ENCODE peak calls at places on chromosomes 12 and 14, in six cellular contexts. One of them, this sample, is unnamed.

GRCh38 chr12:46661161-46661845 is 164.5 kb downstream of the SLC38A4 start:
- DNase-seq in OCI-LY7: peak; percentile 39
- DNase-seq in heart left ventricle: no peak
- DNase-seq in colonic mucosa: peak; percentile 33
- DNase-seq in cardiac fibroblast: peak; percentile 95
- DNase-seq in astrocyte of the spinal cord: peak; percentile 92
- DNase-seq in this sample: peak; percentile 96

GRCh38 chr12:74227846-74228545 is 309.6 kb upstream of the ATXN7L3B start:
- DNase-seq in OCI-LY7: no peak
- DNase-seq in heart left ventricle: no peak
- DNase-seq in colonic mucosa: no peak
- DNase-seq in cardiac fibroblast: no peak
- DNase-seq in astrocyte of the spinal cord: no peak
- DNase-seq in this sample: no peak

GRCh38 chr14:103688906-103689902 is 26.0 kb downstream of the XRCC3 start:
- DNase-seq in OCI-LY7: peak; percentile 75
- DNase-seq in heart left ventricle: peak; percentile 60
- DNase-seq in colonic mucosa: no peak
- DNase-seq in cardiac fibroblast: peak; percentile 78
- DNase-seq in astrocyte of the spinal cord: peak; percentile 58
- DNase-seq in this sample: peak; percentile 39

GRCh38 chr14:48398675-48399282 is 723.4 kb upstream of the MDGA2 start:
- DNase-seq in OCI-LY7: peak; percentile 58
- DNase-seq in heart left ventricle: no peak
- DNase-seq in colonic mucosa: no peak
- DNase-seq in cardiac fibroblast: peak; percentile 44
- DNase-seq in astrocyte of the spinal cord: peak; percentile 36
- DNase-seq in this sample: peak; percentile 46

GRCh38 chr14:94153750-94154350 is 20.3 kb upstream of the PPP4R4 start:
- DNase-seq in OCI-LY7: no peak
- DNase-seq in heart left ventricle: no peak
- DNase-seq in colonic mucosa: no peak
- DNase-seq in cardiac fibroblast: no peak
- DNase-seq in astrocyte of the spinal cord: no peak
- DNase-seq in this sample: no peak

GRCh38 chr14:100864960-100865681 is 38.4 kb downstream of the RTL1 start:
- DNase-seq in OCI-LY7: no peak
- DNase-seq in heart left ventricle: peak; percentile 15
- DNase-seq in colonic mucosa: no peak
- DNase-seq in cardiac fibroblast: no peak
- DNase-seq in astrocyte of the spinal cord: no peak
- DNase-seq in this sample: no peak

GRCh38 chr12:65192963-65193516 is 23.7 kb downstream of the LEMD3 start:
- DNase-seq in OCI-LY7: no peak
- DNase-seq in heart left ventricle: no peak
- DNase-seq in colonic mucosa: no peak
- DNase-seq in cardiac fibroblast: no peak
- DNase-seq in astrocyte of the spinal cord: no peak
- DNase-seq in this sample: no peak

GRCh38 chr14:76986261-76986565 is 42.3 kb downstream of the IRF2BPL start:
- DNase-seq in OCI-LY7: no peak
- DNase-seq in heart left ventricle: no peak
- DNase-seq in colonic mucosa: no peak
- DNase-seq in cardiac fibroblast: no peak
- DNase-seq in astrocyte of the spinal cord: no peak
- DNase-seq in this sample: no peak

GRCh38 chr12:115835445-115835844 is 442.0 kb downstream of the MED13L start:
- DNase-seq in OCI-LY7: no peak
- DNase-seq in heart left ventricle: no peak
- DNase-seq in colonic mucosa: no peak
- DNase-seq in cardiac fibroblast: no peak
- DNase-seq in astrocyte of the spinal cord: no peak
- DNase-seq in this sample: no peak

GRCh38 chr14:80974338-80975078 is 19.1 kb downstream of the TSHR start:
- DNase-seq in OCI-LY7: no peak
- DNase-seq in heart left ventricle: no peak
- DNase-seq in colonic mucosa: no peak
- DNase-seq in cardiac fibroblast: peak; percentile 24
- DNase-seq in astrocyte of the spinal cord: peak; percentile 66
- DNase-seq in this sample: no peak

GRCh38 chr14:44170554-44170953 is 336.5 kb downstream of the FSCB start:
- DNase-seq in OCI-LY7: no peak
- DNase-seq in heart left ventricle: no peak
- DNase-seq in colonic mucosa: peak; percentile 28
- DNase-seq in cardiac fibroblast: no peak
- DNase-seq in astrocyte of the spinal cord: no peak
- DNase-seq in this sample: no peak

GRCh38 chr12:43914923-43915468 is 79.1 kb downstream of the TMEM117 start:
- DNase-seq in OCI-LY7: no peak
- DNase-seq in heart left ventricle: no peak
- DNase-seq in colonic mucosa: no peak
- DNase-seq in cardiac fibroblast: no peak
- DNase-seq in astrocyte of the spinal cord: no peak
- DNase-seq in this sample: peak; percentile 14

GRCh38 chr14:23105348-23105824 is 597 bp upstream of the CIROP start:
- DNase-seq in OCI-LY7: no peak
- DNase-seq in heart left ventricle: no peak
- DNase-seq in colonic mucosa: no peak
- DNase-seq in cardiac fibroblast: no peak
- DNase-seq in astrocyte of the spinal cord: no peak
- DNase-seq in this sample: no peak

GRCh38 chr12:84058136-84058535 is 854.5 kb downstream of the SLC6A15 start:
- DNase-seq in OCI-LY7: no peak
- DNase-seq in heart left ventricle: no peak
- DNase-seq in colonic mucosa: no peak
- DNase-seq in cardiac fibroblast: no peak
- DNase-seq in astrocyte of the spinal cord: no peak
- DNase-seq in this sample: no peak

DNA sequence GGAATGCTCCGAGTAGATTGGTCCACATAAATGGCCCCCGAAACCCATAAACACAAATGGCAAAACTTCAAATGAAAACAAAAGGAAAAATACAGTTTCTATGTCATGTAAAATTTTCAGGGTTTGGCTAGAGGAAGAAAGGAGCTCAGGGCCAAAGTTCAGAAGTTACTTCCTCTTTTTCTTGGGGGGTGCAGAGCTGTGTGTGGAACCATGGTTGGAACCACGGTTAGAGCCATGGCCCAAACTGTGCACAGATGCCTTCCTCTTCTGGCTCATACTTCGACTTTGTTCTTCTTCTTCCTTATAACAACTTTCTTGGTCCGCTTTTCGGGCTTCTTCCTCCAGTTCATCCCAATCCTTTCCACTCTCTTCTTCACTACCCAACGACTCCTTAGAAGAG is 51.7 kb downstream of the MGST1 start:
- DNase-seq in OCI-LY7: no peak
- DNase-seq in heart left ventricle: no peak
- DNase-seq in colonic mucosa: no peak
- DNase-seq in cardiac fibroblast: no peak
- DNase-seq in astrocyte of the spinal cord: no peak
- DNase-seq in this sample: no peak
- TF ChIP-seq CTCF in OCI-LY7: no peak
- TF ChIP-seq CTCF in heart left ventricle: no peak
- TF ChIP-seq CTCF in colonic mucosa: no peak
- TF ChIP-seq CTCF in cardiac fibroblast: no peak
- TF ChIP-seq CTCF in astrocyte of the spinal cord: no peak
- TF ChIP-seq CTCF in this sample: no peak

DNA sequence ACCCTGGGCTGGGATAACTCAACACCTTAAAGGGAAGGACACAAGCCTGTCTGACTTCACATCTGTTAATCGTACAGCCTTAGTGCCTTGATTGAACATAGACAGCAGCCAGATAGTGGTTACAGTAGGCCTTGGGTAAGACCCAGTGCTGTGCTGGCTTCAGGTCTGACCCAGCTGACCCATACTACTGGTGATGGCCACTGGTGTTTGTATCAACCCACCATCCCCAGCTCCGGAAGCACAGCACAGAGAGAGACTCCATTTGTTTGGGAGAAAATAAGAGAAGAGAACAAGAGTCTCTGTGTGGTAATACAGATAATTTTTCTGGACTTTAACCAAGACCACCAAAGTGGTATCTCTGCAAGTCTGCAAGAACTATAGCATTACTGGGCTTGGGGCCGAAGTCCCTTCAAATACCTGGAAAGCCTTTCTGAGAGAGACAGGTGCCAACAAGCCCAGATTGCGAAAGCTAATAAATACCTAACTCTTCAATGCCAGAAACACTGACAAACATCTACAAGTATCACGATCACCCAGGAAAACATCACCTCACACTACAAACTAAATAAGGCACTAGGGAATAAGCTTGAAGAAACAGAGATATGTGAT is 330.1 kb upstream of the GARIN2 start:
- DNase-seq in OCI-LY7: no peak
- DNase-seq in heart left ventricle: no peak
- DNase-seq in colonic mucosa: no peak
- DNase-seq in cardiac fibroblast: no peak
- DNase-seq in astrocyte of the spinal cord: no peak
- DNase-seq in this sample: no peak
- H3K4me3 ChIP-seq in OCI-LY7: no peak overlapping the region
- H3K4me3 ChIP-seq in heart left ventricle: no peak overlapping the region
- H3K4me3 ChIP-seq in colonic mucosa: no peak overlapping the region
- H3K4me3 ChIP-seq in cardiac fibroblast: no peak overlapping the region
- H3K4me3 ChIP-seq in astrocyte of the spinal cord: no peak overlapping the region
- H3K4me3 ChIP-seq in this sample: no peak overlapping the region

GRCh38 chr12:125683748-125684381 is 618.6 kb downstream of the AACS start:
- DNase-seq in OCI-LY7: peak; percentile 61
- DNase-seq in heart left ventricle: no peak
- DNase-seq in colonic mucosa: peak; percentile 23
- DNase-seq in cardiac fibroblast: no peak
- DNase-seq in astrocyte of the spinal cord: no peak
- DNase-seq in this sample: no peak
- TF ChIP-seq CTCF in OCI-LY7: peak; percentile 80
- TF ChIP-seq CTCF in heart left ventricle: no peak
- TF ChIP-seq CTCF in colonic mucosa: peak; percentile 29
- TF ChIP-seq CTCF in cardiac fibroblast: no peak
- TF ChIP-seq CTCF in astrocyte of the spinal cord: no peak
- TF ChIP-seq CTCF in this sample: no peak

GRCh38 chr12:7127916-7128626 is 618 bp downstream of the RBP5 start:
- DNase-seq in OCI-LY7: no peak
- DNase-seq in heart left ventricle: no peak
- DNase-seq in colonic mucosa: no peak
- DNase-seq in cardiac fibroblast: no peak
- DNase-seq in astrocyte of the spinal cord: no peak
- DNase-seq in this sample: no peak

GRCh38 chr12:7130537-7130790 is 293 bp downstream of the CLSTN3 start:
- DNase-seq in OCI-LY7: no peak
- DNase-seq in heart left ventricle: no peak
- DNase-seq in colonic mucosa: no peak
- DNase-seq in cardiac fibroblast: no peak
- DNase-seq in astrocyte of the spinal cord: no peak
- DNase-seq in this sample: no peak

GRCh38 chr12:7129647-7130536 is at the start of gene CLSTN3:
- DNase-seq in OCI-LY7: peak; percentile 88
- DNase-seq in heart left ventricle: peak; percentile 89
- DNase-seq in colonic mucosa: peak; percentile 79
- DNase-seq in cardiac fibroblast: peak; percentile 91
- DNase-seq in astrocyte of the spinal cord: peak; percentile 62
- DNase-seq in this sample: peak; percentile 76

GRCh38 chr12:7130791-7131501 is 775 bp downstream of the CLSTN3 start:
- DNase-seq in OCI-LY7: peak; percentile 46
- DNase-seq in heart left ventricle: peak; percentile 65
- DNase-seq in colonic mucosa: peak; percentile 63
- DNase-seq in cardiac fibroblast: peak; percentile 46
- DNase-seq in astrocyte of the spinal cord: peak; percentile 26
- DNase-seq in this sample: peak; percentile 44

DNA sequence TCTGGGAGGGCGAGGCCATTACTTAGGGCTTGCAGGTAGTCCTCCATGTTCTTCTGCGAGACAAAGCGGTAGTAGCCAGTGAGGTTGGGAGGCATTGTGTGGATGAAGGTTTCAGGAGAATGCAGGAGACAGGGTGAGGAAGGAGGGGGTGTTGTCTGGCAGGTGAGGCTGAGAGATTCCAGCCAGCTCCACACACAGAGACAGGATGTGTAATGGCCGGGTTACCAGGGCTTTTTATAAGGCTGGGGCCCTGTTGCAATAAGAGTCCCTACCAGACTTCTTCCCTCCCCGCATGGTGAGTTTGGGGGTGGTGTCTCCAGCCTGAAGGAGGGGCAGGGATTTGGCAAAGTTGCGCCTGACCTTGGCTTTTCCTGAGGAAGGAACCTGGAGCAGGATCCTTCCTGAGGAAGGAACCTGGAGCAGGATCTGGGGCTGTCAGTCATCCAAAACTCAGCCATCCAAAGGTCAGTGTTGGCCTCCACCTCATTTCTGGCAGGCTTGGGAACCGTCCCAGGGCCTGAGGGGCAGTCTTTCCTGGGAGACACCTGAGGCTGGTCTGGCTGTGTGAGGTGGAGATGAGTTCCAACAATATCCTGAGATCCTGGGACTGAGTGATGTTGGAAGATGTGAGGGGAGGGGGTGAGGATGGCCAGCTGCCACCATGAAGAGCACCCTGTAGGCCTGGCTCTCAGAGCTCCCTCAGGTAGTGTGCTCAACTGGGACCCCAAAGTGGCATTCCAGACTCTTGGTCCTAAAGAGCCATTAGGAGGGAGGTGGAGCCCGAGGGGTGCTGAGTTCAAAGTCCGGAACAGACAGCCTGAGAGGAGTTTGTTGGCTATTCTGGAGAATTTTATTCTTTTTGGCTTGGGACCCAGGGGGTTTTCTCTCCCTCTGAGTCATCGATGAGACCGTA is at the start of gene RBP5:
- DNase-seq in OCI-LY7: no peak
- DNase-seq in heart left ventricle: no peak
- DNase-seq in colonic mucosa: no peak
- DNase-seq in cardiac fibroblast: no peak
- DNase-seq in astrocyte of the spinal cord: no peak
- DNase-seq in this sample: no peak
- H3K4me3 ChIP-seq in OCI-LY7: peak within 1 kb of the TSS; percentile 79
- H3K4me3 ChIP-seq in heart left ventricle: peak within 1 kb of the TSS; percentile 50
- H3K4me3 ChIP-seq in colonic mucosa: peak within 1 kb of the TSS; percentile 46
- H3K4me3 ChIP-seq in cardiac fibroblast: peak within 1 kb of the TSS; percentile 67
- H3K4me3 ChIP-seq in astrocyte of the spinal cord: peak within 1 kb of the TSS; percentile 59
- H3K4me3 ChIP-seq in this sample: peak within 1 kb of the TSS; percentile 82